ENCODE peak calls at places on chromosomes 12 and 14, in four cellular contexts. V is nephron progenitor cell; Y is NCI-H1417; T is activated CD4-positive, alpha-beta memory T cell treated with anti-CD3 and anti-CD28 coated beads, Interleukin-2, amount 10 ng/mL, durations not matched to agents 7 days and 5 days. J is an unnamed sample.

GRCh38 chr14:27026097-27026496 is 428.3 kb upstream of the NOVA1 start:
- DNase-seq in V (no peak), Y (no peak), T (no peak), J (no peak)

GRCh38 chr14:106518054-106518943 is 991.9 kb downstream of the TMEM121 start:
- DNase-seq in V (no peak), Y (peak; percentile 64), T (peak; percentile 85), J (no peak)

GRCh38 chr12:85835810-85836715 is at the start of gene RASSF9:
- DNase-seq in V (no peak), Y (no peak), T (no peak), J (no peak)

GRCh38 chr14:91614187-91614586 is 104.1 kb upstream of the PPP4R3A start:
- DNase-seq in V (no peak), Y (no peak), T (no peak), J (no peak)

GRCh38 chr14:85534435-85534834 is 4.5 kb downstream of the FLRT2 start:
- DNase-seq in V (peak; percentile 34), Y (no peak), T (no peak), J (no peak)

GRCh38 chr14:23457587-23458445 is 11.7 kb upstream of the NGDN start:
- DNase-seq in V (no peak), Y (no peak), T (no peak), J (no peak)

GRCh38 chr14:99408286-99408970 is 72.2 kb downstream of the SETD3 start:
- DNase-seq in V (no peak), Y (no peak), T (no peak), J (no peak)

GRCh38 chr14:73741876-73742519 is 27.8 kb upstream of the PNMA1 start:
- DNase-seq in V (no peak), Y (no peak), T (peak; percentile 44), J (no peak)

GRCh38 chr12:130832561-130833209 is 6.4 kb downstream of the STX2 start:
- DNase-seq in V (no peak), Y (no peak), T (no peak), J (no peak)

GRCh38 chr14:94472842-94473241 is 3.2 kb downstream of the SERPINA9 start:
- DNase-seq in V (no peak), Y (no peak), T (no peak), J (no peak)

GRCh38 chr12:19245656-19246055 is 116.1 kb downstream of the PLEKHA5 start:
- DNase-seq in V (no peak), Y (no peak), T (no peak), J (no peak)

GRCh38 chr12:19093218-19093617 is 36.3 kb upstream of the PLEKHA5 start:
- DNase-seq in V (no peak), Y (no peak), T (no peak), J (no peak)

GRCh38 chr14:75559451-75560187 is 18.8 kb upstream of the FLVCR2 start:
- DNase-seq in V (no peak), Y (no peak), T (peak; percentile 57), J (no peak)

GRCh38 chr12:12899530-12900380 is 8.4 kb downstream of the GPRC5A start:
- DNase-seq in V (no peak), Y (no peak), T (peak; percentile 45), J (no peak)

GRCh38 chr12:113069751-113070116 is 13.2 kb downstream of the DTX1 start:
- DNase-seq in V (no peak), Y (no peak), T (no peak), J (no peak)

GRCh38 chr14:89144066-89144465 is 273.0 kb downstream of the FOXN3 start:
- DNase-seq in V (no peak), Y (no peak), T (no peak), J (no peak)